ENCODE peak calls at places on chromosomes 4 and X, in seven cellular contexts. One of them, this sample, is unnamed.

GRCh38 chr4:147714575-147715401 is 17.1 kb upstream of the ARHGAP10 start:
- DNase-seq in activated CD4-positive, alpha-beta T cell treated with anti-CD3 and anti-CD28 coated beads, Interleukin-2, amount 50 U/mL, for 24 hours: no peak
- DNase-seq in activated T-helper 2 cell treated with anti-CD3 and anti-CD28 coated beads, Interferon-gamma antibody, Interleukin-2, Interleukin-4, amounts not matched to agents 10 μg/mL and 5 μg/mL and 100 μg/mL, durations not matched to agents 14 hours and 24 hours and 36 hours: no peak
- DNase-seq in GM13976: no peak
- DNase-seq in fibroblast of lung: peak
- DNase-seq in LoVo: no peak
- DNase-seq in fibroblast of the aortic adventitia: peak
- DNase-seq in this sample: peak

GRCh38 chr4:76203541-76203940 is 10.1 kb downstream of the SCARB2 start:
- DNase-seq in activated CD4-positive, alpha-beta T cell treated with anti-CD3 and anti-CD28 coated beads, Interleukin-2, amount 50 U/mL, for 24 hours: no peak
- DNase-seq in activated T-helper 2 cell treated with anti-CD3 and anti-CD28 coated beads, Interferon-gamma antibody, Interleukin-2, Interleukin-4, amounts not matched to agents 10 μg/mL and 5 μg/mL and 100 μg/mL, durations not matched to agents 14 hours and 24 hours and 36 hours: no peak
- DNase-seq in GM13976: no peak
- DNase-seq in fibroblast of lung: no peak
- DNase-seq in LoVo: no peak
- DNase-seq in fibroblast of the aortic adventitia: no peak
- DNase-seq in this sample: no peak

GRCh38 chr4:139511320-139511719 is 44.7 kb downstream of the SETD7 start:
- DNase-seq in activated CD4-positive, alpha-beta T cell treated with anti-CD3 and anti-CD28 coated beads, Interleukin-2, amount 50 U/mL, for 24 hours: no peak
- DNase-seq in activated T-helper 2 cell treated with anti-CD3 and anti-CD28 coated beads, Interferon-gamma antibody, Interleukin-2, Interleukin-4, amounts not matched to agents 10 μg/mL and 5 μg/mL and 100 μg/mL, durations not matched to agents 14 hours and 24 hours and 36 hours: no peak
- DNase-seq in GM13976: no peak
- DNase-seq in fibroblast of lung: no peak
- DNase-seq in LoVo: no peak
- DNase-seq in fibroblast of the aortic adventitia: no peak
- DNase-seq in this sample: peak

GRCh38 chrX:555589-556220 is 74.9 kb upstream of the SHOX start:
- DNase-seq in activated CD4-positive, alpha-beta T cell treated with anti-CD3 and anti-CD28 coated beads, Interleukin-2, amount 50 U/mL, for 24 hours: no peak
- DNase-seq in activated T-helper 2 cell treated with anti-CD3 and anti-CD28 coated beads, Interferon-gamma antibody, Interleukin-2, Interleukin-4, amounts not matched to agents 10 μg/mL and 5 μg/mL and 100 μg/mL, durations not matched to agents 14 hours and 24 hours and 36 hours: no peak
- DNase-seq in GM13976: no peak
- DNase-seq in fibroblast of lung: no peak
- DNase-seq in LoVo: no peak
- DNase-seq in fibroblast of the aortic adventitia: no peak
- DNase-seq in this sample: no peak

GRCh38 chrX:112808651-112809050 is 32.0 kb downstream of the AMOT start:
- DNase-seq in activated CD4-positive, alpha-beta T cell treated with anti-CD3 and anti-CD28 coated beads, Interleukin-2, amount 50 U/mL, for 24 hours: no peak
- DNase-seq in activated T-helper 2 cell treated with anti-CD3 and anti-CD28 coated beads, Interferon-gamma antibody, Interleukin-2, Interleukin-4, amounts not matched to agents 10 μg/mL and 5 μg/mL and 100 μg/mL, durations not matched to agents 14 hours and 24 hours and 36 hours: no peak
- DNase-seq in GM13976: no peak
- DNase-seq in fibroblast of lung: no peak
- DNase-seq in LoVo: no peak
- DNase-seq in fibroblast of the aortic adventitia: no peak
- DNase-seq in this sample: no peak

GRCh38 chr4:137032242-137032641 is 500.1 kb downstream of the PCDH18 start:
- DNase-seq in activated CD4-positive, alpha-beta T cell treated with anti-CD3 and anti-CD28 coated beads, Interleukin-2, amount 50 U/mL, for 24 hours: no peak
- DNase-seq in activated T-helper 2 cell treated with anti-CD3 and anti-CD28 coated beads, Interferon-gamma antibody, Interleukin-2, Interleukin-4, amounts not matched to agents 10 μg/mL and 5 μg/mL and 100 μg/mL, durations not matched to agents 14 hours and 24 hours and 36 hours: no peak
- DNase-seq in GM13976: no peak
- DNase-seq in fibroblast of lung: peak
- DNase-seq in LoVo: no peak
- DNase-seq in fibroblast of the aortic adventitia: peak
- DNase-seq in this sample: peak

GRCh38 chrX:69615779-69616519 is at the start of gene EDA:
- DNase-seq in activated CD4-positive, alpha-beta T cell treated with anti-CD3 and anti-CD28 coated beads, Interleukin-2, amount 50 U/mL, for 24 hours: peak
- DNase-seq in activated T-helper 2 cell treated with anti-CD3 and anti-CD28 coated beads, Interferon-gamma antibody, Interleukin-2, Interleukin-4, amounts not matched to agents 10 μg/mL and 5 μg/mL and 100 μg/mL, durations not matched to agents 14 hours and 24 hours and 36 hours: peak
- DNase-seq in GM13976: peak
- DNase-seq in fibroblast of lung: peak
- DNase-seq in LoVo: peak
- DNase-seq in fibroblast of the aortic adventitia: peak
- DNase-seq in this sample: peak

GRCh38 chr4:150089732-150090131 is 11.5 kb downstream of the DCLK2 start:
- DNase-seq in activated CD4-positive, alpha-beta T cell treated with anti-CD3 and anti-CD28 coated beads, Interleukin-2, amount 50 U/mL, for 24 hours: no peak
- DNase-seq in activated T-helper 2 cell treated with anti-CD3 and anti-CD28 coated beads, Interferon-gamma antibody, Interleukin-2, Interleukin-4, amounts not matched to agents 10 μg/mL and 5 μg/mL and 100 μg/mL, durations not matched to agents 14 hours and 24 hours and 36 hours: no peak
- DNase-seq in GM13976: no peak
- DNase-seq in fibroblast of lung: peak
- DNase-seq in LoVo: no peak
- DNase-seq in fibroblast of the aortic adventitia: no peak
- DNase-seq in this sample: no peak

GRCh38 chr4:1544861-1545275 is 138.6 kb upstream of the NKX1-1 start:
- DNase-seq in activated CD4-positive, alpha-beta T cell treated with anti-CD3 and anti-CD28 coated beads, Interleukin-2, amount 50 U/mL, for 24 hours: no peak
- DNase-seq in activated T-helper 2 cell treated with anti-CD3 and anti-CD28 coated beads, Interferon-gamma antibody, Interleukin-2, Interleukin-4, amounts not matched to agents 10 μg/mL and 5 μg/mL and 100 μg/mL, durations not matched to agents 14 hours and 24 hours and 36 hours: no peak
- DNase-seq in GM13976: no peak
- DNase-seq in fibroblast of lung: no peak
- DNase-seq in LoVo: peak
- DNase-seq in fibroblast of the aortic adventitia: no peak
- DNase-seq in this sample: no peak

GRCh38 chr4:44046491-44046890 is 402.1 kb downstream of the KCTD8 start:
- DNase-seq in activated CD4-positive, alpha-beta T cell treated with anti-CD3 and anti-CD28 coated beads, Interleukin-2, amount 50 U/mL, for 24 hours: no peak
- DNase-seq in activated T-helper 2 cell treated with anti-CD3 and anti-CD28 coated beads, Interferon-gamma antibody, Interleukin-2, Interleukin-4, amounts not matched to agents 10 μg/mL and 5 μg/mL and 100 μg/mL, durations not matched to agents 14 hours and 24 hours and 36 hours: no peak
- DNase-seq in GM13976: no peak
- DNase-seq in fibroblast of lung: no peak
- DNase-seq in LoVo: no peak
- DNase-seq in fibroblast of the aortic adventitia: no peak
- DNase-seq in this sample: no peak

GRCh38 chr4:16875487-16875886 is 23.0 kb downstream of the LDB2 start:
- DNase-seq in activated CD4-positive, alpha-beta T cell treated with anti-CD3 and anti-CD28 coated beads, Interleukin-2, amount 50 U/mL, for 24 hours: no peak
- DNase-seq in activated T-helper 2 cell treated with anti-CD3 and anti-CD28 coated beads, Interferon-gamma antibody, Interleukin-2, Interleukin-4, amounts not matched to agents 10 μg/mL and 5 μg/mL and 100 μg/mL, durations not matched to agents 14 hours and 24 hours and 36 hours: no peak
- DNase-seq in GM13976: no peak
- DNase-seq in fibroblast of lung: peak
- DNase-seq in LoVo: no peak
- DNase-seq in fibroblast of the aortic adventitia: peak
- DNase-seq in this sample: peak

GRCh38 chr4:87896020-87896621 is 63.4 kb downstream of the MEPE start:
- DNase-seq in activated CD4-positive, alpha-beta T cell treated with anti-CD3 and anti-CD28 coated beads, Interleukin-2, amount 50 U/mL, for 24 hours: peak
- DNase-seq in activated T-helper 2 cell treated with anti-CD3 and anti-CD28 coated beads, Interferon-gamma antibody, Interleukin-2, Interleukin-4, amounts not matched to agents 10 μg/mL and 5 μg/mL and 100 μg/mL, durations not matched to agents 14 hours and 24 hours and 36 hours: no peak
- DNase-seq in GM13976: no peak
- DNase-seq in fibroblast of lung: peak
- DNase-seq in LoVo: peak
- DNase-seq in fibroblast of the aortic adventitia: peak
- DNase-seq in this sample: peak

GRCh38 chr4:118180776-118181175 is 146.5 kb downstream of the NDST3 start:
- DNase-seq in activated CD4-positive, alpha-beta T cell treated with anti-CD3 and anti-CD28 coated beads, Interleukin-2, amount 50 U/mL, for 24 hours: no peak
- DNase-seq in activated T-helper 2 cell treated with anti-CD3 and anti-CD28 coated beads, Interferon-gamma antibody, Interleukin-2, Interleukin-4, amounts not matched to agents 10 μg/mL and 5 μg/mL and 100 μg/mL, durations not matched to agents 14 hours and 24 hours and 36 hours: no peak
- DNase-seq in GM13976: no peak
- DNase-seq in fibroblast of lung: peak
- DNase-seq in LoVo: peak
- DNase-seq in fibroblast of the aortic adventitia: peak
- DNase-seq in this sample: no peak

GRCh38 chrX:44245730-44246129 is 97.7 kb downstream of the EFHC2 start:
- DNase-seq in activated CD4-positive, alpha-beta T cell treated with anti-CD3 and anti-CD28 coated beads, Interleukin-2, amount 50 U/mL, for 24 hours: peak
- DNase-seq in activated T-helper 2 cell treated with anti-CD3 and anti-CD28 coated beads, Interferon-gamma antibody, Interleukin-2, Interleukin-4, amounts not matched to agents 10 μg/mL and 5 μg/mL and 100 μg/mL, durations not matched to agents 14 hours and 24 hours and 36 hours: no peak
- DNase-seq in GM13976: no peak
- DNase-seq in fibroblast of lung: no peak
- DNase-seq in LoVo: no peak
- DNase-seq in fibroblast of the aortic adventitia: no peak
- DNase-seq in this sample: no peak

GRCh38 chrX:149631293-149632165 is at the start of gene TMEM185A:
- DNase-seq in activated CD4-positive, alpha-beta T cell treated with anti-CD3 and anti-CD28 coated beads, Interleukin-2, amount 50 U/mL, for 24 hours: peak
- DNase-seq in activated T-helper 2 cell treated with anti-CD3 and anti-CD28 coated beads, Interferon-gamma antibody, Interleukin-2, Interleukin-4, amounts not matched to agents 10 μg/mL and 5 μg/mL and 100 μg/mL, durations not matched to agents 14 hours and 24 hours and 36 hours: peak
- DNase-seq in GM13976: peak
- DNase-seq in fibroblast of lung: peak
- DNase-seq in LoVo: peak
- DNase-seq in fibroblast of the aortic adventitia: peak
- DNase-seq in this sample: peak

GRCh38 chrX:2325076-2325784 is 175.5 kb downstream of the DHRSX start:
- DNase-seq in activated CD4-positive, alpha-beta T cell treated with anti-CD3 and anti-CD28 coated beads, Interleukin-2, amount 50 U/mL, for 24 hours: no peak
- DNase-seq in activated T-helper 2 cell treated with anti-CD3 and anti-CD28 coated beads, Interferon-gamma antibody, Interleukin-2, Interleukin-4, amounts not matched to agents 10 μg/mL and 5 μg/mL and 100 μg/mL, durations not matched to agents 14 hours and 24 hours and 36 hours: no peak
- DNase-seq in GM13976: no peak
- DNase-seq in fibroblast of lung: peak
- DNase-seq in LoVo: no peak
- DNase-seq in fibroblast of the aortic adventitia: peak
- DNase-seq in this sample: peak

GRCh38 chr4:72974694-72975487 is 94.6 kb downstream of the COX18 start:
- DNase-seq in activated CD4-positive, alpha-beta T cell treated with anti-CD3 and anti-CD28 coated beads, Interleukin-2, amount 50 U/mL, for 24 hours: no peak
- DNase-seq in activated T-helper 2 cell treated with anti-CD3 and anti-CD28 coated beads, Interferon-gamma antibody, Interleukin-2, Interleukin-4, amounts not matched to agents 10 μg/mL and 5 μg/mL and 100 μg/mL, durations not matched to agents 14 hours and 24 hours and 36 hours: no peak
- DNase-seq in GM13976: no peak
- DNase-seq in fibroblast of lung: peak
- DNase-seq in LoVo: no peak
- DNase-seq in fibroblast of the aortic adventitia: peak
- DNase-seq in this sample: peak

GRCh38 chr4:77699731-77700210 is 94.2 kb downstream of the CXCL13 start:
- DNase-seq in activated CD4-positive, alpha-beta T cell treated with anti-CD3 and anti-CD28 coated beads, Interleukin-2, amount 50 U/mL, for 24 hours: no peak
- DNase-seq in activated T-helper 2 cell treated with anti-CD3 and anti-CD28 coated beads, Interferon-gamma antibody, Interleukin-2, Interleukin-4, amounts not matched to agents 10 μg/mL and 5 μg/mL and 100 μg/mL, durations not matched to agents 14 hours and 24 hours and 36 hours: no peak
- DNase-seq in GM13976: no peak
- DNase-seq in fibroblast of lung: peak
- DNase-seq in LoVo: no peak
- DNase-seq in fibroblast of the aortic adventitia: peak
- DNase-seq in this sample: peak

GRCh38 chr4:8373270-8373972 is 67.1 kb downstream of the ACOX3 start:
- DNase-seq in activated CD4-positive, alpha-beta T cell treated with anti-CD3 and anti-CD28 coated beads, Interleukin-2, amount 50 U/mL, for 24 hours: no peak
- DNase-seq in activated T-helper 2 cell treated with anti-CD3 and anti-CD28 coated beads, Interferon-gamma antibody, Interleukin-2, Interleukin-4, amounts not matched to agents 10 μg/mL and 5 μg/mL and 100 μg/mL, durations not matched to agents 14 hours and 24 hours and 36 hours: no peak
- DNase-seq in GM13976: no peak
- DNase-seq in fibroblast of lung: no peak
- DNase-seq in LoVo: no peak
- DNase-seq in fibroblast of the aortic adventitia: no peak
- DNase-seq in this sample: no peak

GRCh38 chr4:2497324-2497723 is 28.4 kb downstream of the RNF4 start:
- DNase-seq in activated CD4-positive, alpha-beta T cell treated with anti-CD3 and anti-CD28 coated beads, Interleukin-2, amount 50 U/mL, for 24 hours: no peak
- DNase-seq in activated T-helper 2 cell treated with anti-CD3 and anti-CD28 coated beads, Interferon-gamma antibody, Interleukin-2, Interleukin-4, amounts not matched to agents 10 μg/mL and 5 μg/mL and 100 μg/mL, durations not matched to agents 14 hours and 24 hours and 36 hours: no peak
- DNase-seq in GM13976: no peak
- DNase-seq in fibroblast of lung: no peak
- DNase-seq in LoVo: no peak
- DNase-seq in fibroblast of the aortic adventitia: no peak
- DNase-seq in this sample: no peak